ENCODE peak calls at places on chromosomes 6 and 20, in four cellular contexts. B is activated naive CD4-positive, alpha-beta T cell; T is stimulated activated CD4-positive, alpha-beta T cell treated with anti-CD3 and anti-CD28 coated beads, TNF-alpha, amount 100 ng/mL, for 24 hours; Q is neural crest cell. C is an unnamed sample.

GRCh38 chr6:116633685-116634084 is 17.4 kb downstream of the RSPH4A start:
- DNase-seq in B (no peak), T (no peak), Q (no peak), C (no peak)

GRCh38 chr6:101784094-101784493 is 390.6 kb downstream of the GRIK2 start:
- DNase-seq in T (no peak), B (no peak), Q (no peak), C (no peak)

GRCh38 chr6:24458937-24459336 is 30.4 kb downstream of the GPLD1 start:
- DNase-seq in T (no peak), Q (no peak), B (no peak), C (no peak)

GRCh38 chr6:7540595-7540994 is 876 bp upstream of the DSP start:
- DNase-seq in B (no peak), Q (no peak), T (no peak), C (no peak)

GRCh38 chr20:32387262-32387661 is 29.1 kb downstream of the ASXL1 start:
- DNase-seq in B (no peak), T (no peak), Q (no peak), C (no peak)

GRCh38 chr20:37395921-37396519 is 50.1 kb downstream of the SRC start:
- DNase-seq in T (no peak), B (no peak), Q (peak), C (no peak)

GRCh38 chr6:114785235-114786127 is 442.7 kb upstream of the HS3ST5 start:
- DNase-seq in T (no peak), Q (no peak), B (no peak), C (no peak)

GRCh38 chr6:123619156-123619555 is 17.6 kb downstream of the TRDN start:
- DNase-seq in Q (no peak), T (no peak), B (no peak), C (no peak)

GRCh38 chr6:166997768-166998255 is 1.4 kb upstream of the CEP43 start:
- DNase-seq in Q (peak), B (no peak), T (peak), C (no peak)

GRCh38 chr20:33914871-33915270 is 78.8 kb upstream of the RALY start:
- DNase-seq in Q (no peak), T (peak), B (peak), C (no peak)

GRCh38 chr20:15576401-15576800 is 996.8 kb downstream of the KIF16B start:
- DNase-seq in B (no peak), Q (no peak), T (no peak), C (no peak)

GRCh38 chr6:26125015-26125690 is 37.9 kb downstream of the HFE start:
- DNase-seq in B (no peak), T (peak), Q (no peak), C (no peak)

GRCh38 chr6:136753624-136754023 is 38.7 kb downstream of the MAP3K5 start:
- DNase-seq in T (peak), B (peak), Q (no peak), C (no peak)

GRCh38 chr6:98041921-98042320 is 758.9 kb upstream of the MMS22L start:
- DNase-seq in B (no peak), Q (no peak), T (no peak), C (no peak)

GRCh38 chr6:146444195-146444594 is 99.4 kb upstream of the RAB32 start:
- DNase-seq in T (no peak), B (no peak), Q (no peak), C (no peak)

GRCh38 chr6:149489967-149490366 is 5.2 kb upstream of the ZC3H12D start:
- DNase-seq in T (no peak), B (no peak), Q (no peak), C (no peak)

GRCh38 chr20:62381202-62381797 is 5.6 kb upstream of the RPS21 start:
- DNase-seq in B (no peak), T (no peak), Q (no peak), C (no peak)

GRCh38 chr20:61799928-61800327 is 265.8 kb downstream of the TAF4 start:
- DNase-seq in T (no peak), Q (no peak), B (no peak), C (no peak)

GRCh38 chr20:7362601-7363000 is 577.7 kb downstream of the HAO1 start:
- DNase-seq in T (no peak), B (no peak), Q (no peak), C (no peak)

GRCh38 chr6:161038229-161039003 is 46.8 kb downstream of the MAP3K4 start:
- DNase-seq in Q (no peak), T (no peak), B (no peak), C (peak)

C was measured in NCI-H446 treated with DMSO at 0.1 percent for 48 hours.